ENCODE peak calls at places on chromosomes 7 and 10, in six cellular contexts. Z is GM19239; A is AG09319; Q is GM03348; B is HS-5; R is CD8-positive, alpha-beta T cell. U is an unnamed sample.
A peak's percentile ranks its signal among the peaks of the same experiment; 100 is the strongest.

GRCh38 chr10:19816420-19817250 is at the start of gene PLXDC2:
- DNase-seq in Z (no peak), A (no peak), Q (peak; percentile 6), R (no peak), B (no peak), U (no peak)

GRCh38 chr7:93941956-93942355 is 20.4 kb downstream of the GNG11 start:
- DNase-seq in Q (no peak), B (no peak), R (no peak), A (no peak), Z (no peak), U (no peak)

GRCh38 chr7:23347007-23347681 is 48.0 kb downstream of the MALSU1 start:
- DNase-seq in Q (no peak), B (no peak), Z (no peak), A (no peak), R (no peak), U (no peak)

GRCh38 chr10:11715815-11716494 is 26.2 kb upstream of the ECHDC3 start:
- DNase-seq in Q (no peak), Z (no peak), B (no peak), A (no peak), R (no peak), U (no peak)

GRCh38 chr7:45052011-45052410 is 36.8 kb downstream of the NACAD start:
- DNase-seq in A (no peak), Q (no peak), R (no peak), Z (no peak), B (no peak), U (no peak)

GRCh38 chr7:132501956-132502355 is 74.3 kb downstream of the PLXNA4 start:
- DNase-seq in R (no peak), A (no peak), B (no peak), Q (no peak), Z (no peak), U (no peak)

GRCh38 chr10:71075066-71075758 is 137.2 kb upstream of the UNC5B start:
- DNase-seq in Z (no peak), A (no peak), R (no peak), Q (no peak), B (no peak), U (no peak)

GRCh38 chr7:124959676-124960075 is 30.1 kb upstream of the POT1 start:
- DNase-seq in Q (no peak), Z (no peak), B (no peak), A (no peak), R (no peak), U (no peak)

GRCh38 chr7:108328174-108328651 is 128.0 kb downstream of the NRCAM start:
- DNase-seq in A (no peak), Z (no peak), R (no peak), B (no peak), Q (no peak), U (no peak)

GRCh38 chr7:82249979-82250378 is 193.6 kb downstream of the CACNA2D1 start:
- DNase-seq in R (no peak), Z (no peak), B (no peak), A (no peak), Q (no peak), U (no peak)

GRCh38 chr7:117154721-117155120 is 168.1 kb downstream of the WNT2 start:
- DNase-seq in A (no peak), R (no peak), B (no peak), Z (no peak), Q (no peak), U (no peak)

GRCh38 chr10:69327463-69328345 is 49.4 kb downstream of the HK1 start:
- DNase-seq in A (no peak), Z (no peak), R (peak; percentile 39), Q (no peak), B (no peak), U (no peak)

GRCh38 chr7:65946895-65947294 is 35.1 kb downstream of the GUSB start:
- DNase-seq in Q (no peak), R (no peak), B (no peak), A (peak; percentile 20), Z (no peak), U (no peak)

GRCh38 chr10:61846370-61847031 is 55.0 kb upstream of the ARID5B start:
- DNase-seq in Z (no peak), A (no peak), B (no peak), R (no peak), Q (no peak), U (no peak)

GRCh38 chr7:47498229-47499056 is 83.5 kb downstream of the TNS3 start:
- DNase-seq in Q (no peak), Z (no peak), R (no peak), B (no peak), A (no peak), U (no peak)

GRCh38 chr7:75915416-75916156 is 631 bp downstream of the POR start:
- DNase-seq in B (no peak), Z (no peak), Q (peak; percentile 46), R (peak; percentile 29), A (no peak), U (peak; percentile 16)

GRCh38 chr10:69800665-69801064 is 1.0 kb upstream of the COL13A1 start:
- DNase-seq in A (no peak), Z (no peak), Q (no peak), R (no peak), B (no peak), U (no peak)

GRCh38 chr10:114060456-114060855 is 16.8 kb downstream of the ADRB1 start:
- DNase-seq in Z (no peak), A (no peak), Q (no peak), B (no peak), R (no peak), U (no peak)

GRCh38 chr10:3936422-3937040 is 151.5 kb upstream of the KLF6 start:
- DNase-seq in A (no peak), R (no peak), B (no peak), Z (no peak), Q (no peak), U (no peak)

GRCh38 chr10:119209050-119209735 is 1.8 kb downstream of the GRK5 start:
- DNase-seq in Q (peak; percentile 69), B (peak; percentile 25), R (peak; percentile 61), A (no peak), Z (no peak), U (peak; percentile 49)

GRCh38 chr10:80457554-80458262 is 3.6 kb downstream of the TSPAN14 start:
- DNase-seq in Z (no peak), A (no peak), B (no peak), Q (no peak), R (no peak), U (no peak)

GRCh38 chr10:80199828-80200227 is 5.5 kb downstream of the ANXA11 start:
- DNase-seq in Z (no peak), R (no peak), Q (peak; percentile 78), B (no peak), A (peak; percentile 68), U (no peak)

GRCh38 chr10:85045046-85045445 is 716.7 kb downstream of the CCSER2 start:
- DNase-seq in R (no peak), Q (no peak), Z (no peak), A (no peak), B (no peak), U (no peak)

GRCh38 chr7:111126987-111127386 is 36.1 kb downstream of the LRRN3 start:
- DNase-seq in Z (no peak), B (no peak), Q (peak; percentile 22), A (no peak), R (no peak), U (no peak)

U was measured in NK-92 treated with Interleukin-12 subunit alpha and Interleukin-12 subunit beta, amount 100 ng/mL, for 24 hours.